ENCODE peak calls at places on chromosome 3, in seven cellular contexts. One of them, this sample, is unnamed.
A peak's percentile ranks its signal among the peaks of the same experiment; 100 is the strongest.

GRCh38 chr3:143442761-143443477 is 323.3 kb downstream of the CHST2 start:
- DNase-seq in RCC 7860: no peak
- DNase-seq in HEK293T: no peak
- DNase-seq in T-helper 17 cell: no peak
- DNase-seq in stimulated activated CD4-positive, alpha-beta T cell treated with anti-CD3 and anti-CD28 coated beads, Interleukin-4, amount 100 ng/mL, for 24 hours: no peak
- DNase-seq in memory B cell: no peak
- DNase-seq in heart left ventricle: no peak
- DNase-seq in this sample: no peak

GRCh38 chr3:16463119-16463518 is 50.4 kb downstream of the RFTN1 start:
- DNase-seq in RCC 7860: no peak
- DNase-seq in HEK293T: no peak
- DNase-seq in T-helper 17 cell: no peak
- DNase-seq in stimulated activated CD4-positive, alpha-beta T cell treated with anti-CD3 and anti-CD28 coated beads, Interleukin-4, amount 100 ng/mL, for 24 hours: no peak
- DNase-seq in memory B cell: no peak
- DNase-seq in heart left ventricle: no peak
- DNase-seq in this sample: no peak

GRCh38 chr3:194840661-194841514 is 155.2 kb downstream of the FAM43A start:
- DNase-seq in RCC 7860: peak; percentile 33
- DNase-seq in HEK293T: no peak
- DNase-seq in T-helper 17 cell: no peak
- DNase-seq in stimulated activated CD4-positive, alpha-beta T cell treated with anti-CD3 and anti-CD28 coated beads, Interleukin-4, amount 100 ng/mL, for 24 hours: no peak
- DNase-seq in memory B cell: no peak
- DNase-seq in heart left ventricle: peak; percentile 42
- DNase-seq in this sample: no peak

GRCh38 chr3:138862924-138863775 is 28.4 kb upstream of the PIK3CB start:
- DNase-seq in RCC 7860: peak; percentile 81
- DNase-seq in HEK293T: peak; percentile 29
- DNase-seq in T-helper 17 cell: no peak
- DNase-seq in stimulated activated CD4-positive, alpha-beta T cell treated with anti-CD3 and anti-CD28 coated beads, Interleukin-4, amount 100 ng/mL, for 24 hours: no peak
- DNase-seq in memory B cell: no peak
- DNase-seq in heart left ventricle: no peak
- DNase-seq in this sample: no peak

GRCh38 chr3:28575100-28575747 is 226.6 kb upstream of the AZI2 start:
- DNase-seq in RCC 7860: no peak
- DNase-seq in HEK293T: peak; percentile 26
- DNase-seq in T-helper 17 cell: no peak
- DNase-seq in stimulated activated CD4-positive, alpha-beta T cell treated with anti-CD3 and anti-CD28 coated beads, Interleukin-4, amount 100 ng/mL, for 24 hours: no peak
- DNase-seq in memory B cell: no peak
- DNase-seq in heart left ventricle: peak; percentile 11
- DNase-seq in this sample: peak; percentile 54

GRCh38 chr3:12423918-12424634 is 60.2 kb upstream of the TSEN2 start:
- DNase-seq in RCC 7860: peak; percentile 68
- DNase-seq in HEK293T: no peak
- DNase-seq in T-helper 17 cell: no peak
- DNase-seq in stimulated activated CD4-positive, alpha-beta T cell treated with anti-CD3 and anti-CD28 coated beads, Interleukin-4, amount 100 ng/mL, for 24 hours: peak; percentile 46
- DNase-seq in memory B cell: no peak
- DNase-seq in heart left ventricle: no peak
- DNase-seq in this sample: no peak

GRCh38 chr3:85554153-85554552 is 595.4 kb downstream of the CADM2 start:
- DNase-seq in RCC 7860: no peak
- DNase-seq in HEK293T: no peak
- DNase-seq in T-helper 17 cell: no peak
- DNase-seq in stimulated activated CD4-positive, alpha-beta T cell treated with anti-CD3 and anti-CD28 coated beads, Interleukin-4, amount 100 ng/mL, for 24 hours: no peak
- DNase-seq in memory B cell: no peak
- DNase-seq in heart left ventricle: no peak
- DNase-seq in this sample: no peak

GRCh38 chr3:56157693-56158092 is 310.6 kb downstream of the ERC2 start:
- DNase-seq in RCC 7860: peak; percentile 6
- DNase-seq in HEK293T: no peak
- DNase-seq in T-helper 17 cell: no peak
- DNase-seq in stimulated activated CD4-positive, alpha-beta T cell treated with anti-CD3 and anti-CD28 coated beads, Interleukin-4, amount 100 ng/mL, for 24 hours: no peak
- DNase-seq in memory B cell: no peak
- DNase-seq in heart left ventricle: peak; percentile 10
- DNase-seq in this sample: no peak

GRCh38 chr3:10450494-10451440 is 54.6 kb downstream of the ATP2B2 start:
- DNase-seq in RCC 7860: no peak
- DNase-seq in HEK293T: no peak
- DNase-seq in T-helper 17 cell: no peak
- DNase-seq in stimulated activated CD4-positive, alpha-beta T cell treated with anti-CD3 and anti-CD28 coated beads, Interleukin-4, amount 100 ng/mL, for 24 hours: no peak
- DNase-seq in memory B cell: no peak
- DNase-seq in heart left ventricle: no peak
- DNase-seq in this sample: peak; percentile 65

GRCh38 chr3:197490098-197490497 is 65.7 kb downstream of the BDH1 start:
- DNase-seq in RCC 7860: peak; percentile 27
- DNase-seq in HEK293T: no peak
- DNase-seq in T-helper 17 cell: no peak
- DNase-seq in stimulated activated CD4-positive, alpha-beta T cell treated with anti-CD3 and anti-CD28 coated beads, Interleukin-4, amount 100 ng/mL, for 24 hours: no peak
- DNase-seq in memory B cell: no peak
- DNase-seq in heart left ventricle: no peak
- DNase-seq in this sample: no peak

GRCh38 chr3:173893066-173893465 is 495.5 kb downstream of the NLGN1 start:
- DNase-seq in RCC 7860: peak; percentile 87
- DNase-seq in HEK293T: no peak
- DNase-seq in T-helper 17 cell: no peak
- DNase-seq in stimulated activated CD4-positive, alpha-beta T cell treated with anti-CD3 and anti-CD28 coated beads, Interleukin-4, amount 100 ng/mL, for 24 hours: no peak
- DNase-seq in memory B cell: no peak
- DNase-seq in heart left ventricle: no peak
- DNase-seq in this sample: no peak

GRCh38 chr3:179921500-179921899 is 115.2 kb downstream of the PEX5L start:
- DNase-seq in RCC 7860: no peak
- DNase-seq in HEK293T: no peak
- DNase-seq in T-helper 17 cell: no peak
- DNase-seq in stimulated activated CD4-positive, alpha-beta T cell treated with anti-CD3 and anti-CD28 coated beads, Interleukin-4, amount 100 ng/mL, for 24 hours: no peak
- DNase-seq in memory B cell: no peak
- DNase-seq in heart left ventricle: no peak
- DNase-seq in this sample: no peak

GRCh38 chr3:81968628-81969027 is 207.2 kb upstream of the GBE1 start:
- DNase-seq in RCC 7860: no peak
- DNase-seq in HEK293T: no peak
- DNase-seq in T-helper 17 cell: no peak
- DNase-seq in stimulated activated CD4-positive, alpha-beta T cell treated with anti-CD3 and anti-CD28 coated beads, Interleukin-4, amount 100 ng/mL, for 24 hours: no peak
- DNase-seq in memory B cell: no peak
- DNase-seq in heart left ventricle: no peak
- DNase-seq in this sample: no peak

GRCh38 chr3:149258298-149258697 is 36.7 kb upstream of the CP start:
- DNase-seq in RCC 7860: no peak
- DNase-seq in HEK293T: no peak
- DNase-seq in T-helper 17 cell: no peak
- DNase-seq in stimulated activated CD4-positive, alpha-beta T cell treated with anti-CD3 and anti-CD28 coated beads, Interleukin-4, amount 100 ng/mL, for 24 hours: no peak
- DNase-seq in memory B cell: no peak
- DNase-seq in heart left ventricle: peak; percentile 42
- DNase-seq in this sample: no peak

GRCh38 chr3:11954312-11954934 is 49.8 kb upstream of the SYN2 start:
- DNase-seq in RCC 7860: no peak
- DNase-seq in HEK293T: no peak
- DNase-seq in T-helper 17 cell: no peak
- DNase-seq in stimulated activated CD4-positive, alpha-beta T cell treated with anti-CD3 and anti-CD28 coated beads, Interleukin-4, amount 100 ng/mL, for 24 hours: no peak
- DNase-seq in memory B cell: no peak
- DNase-seq in heart left ventricle: no peak
- DNase-seq in this sample: no peak

GRCh38 chr3:108125550-108126071 is 34.8 kb upstream of the CD47 start:
- DNase-seq in RCC 7860: no peak
- DNase-seq in HEK293T: no peak
- DNase-seq in T-helper 17 cell: peak; percentile 47
- DNase-seq in stimulated activated CD4-positive, alpha-beta T cell treated with anti-CD3 and anti-CD28 coated beads, Interleukin-4, amount 100 ng/mL, for 24 hours: peak; percentile 57
- DNase-seq in memory B cell: peak; percentile 79
- DNase-seq in heart left ventricle: no peak
- DNase-seq in this sample: no peak

GRCh38 chr3:72580910-72581309 is 267.3 kb downstream of the SHQ1 start:
- DNase-seq in RCC 7860: no peak
- DNase-seq in HEK293T: no peak
- DNase-seq in T-helper 17 cell: no peak
- DNase-seq in stimulated activated CD4-positive, alpha-beta T cell treated with anti-CD3 and anti-CD28 coated beads, Interleukin-4, amount 100 ng/mL, for 24 hours: no peak
- DNase-seq in memory B cell: no peak
- DNase-seq in heart left ventricle: no peak
- DNase-seq in this sample: no peak

GRCh38 chr3:112640864-112641751 is at the start of gene CCDC80:
- DNase-seq in RCC 7860: peak; percentile 83
- DNase-seq in HEK293T: peak; percentile 59
- DNase-seq in T-helper 17 cell: no peak
- DNase-seq in stimulated activated CD4-positive, alpha-beta T cell treated with anti-CD3 and anti-CD28 coated beads, Interleukin-4, amount 100 ng/mL, for 24 hours: no peak
- DNase-seq in memory B cell: no peak
- DNase-seq in heart left ventricle: peak; percentile 25
- DNase-seq in this sample: no peak

GRCh38 chr3:174330303-174330702 is 528.8 kb upstream of the NAALADL2 start:
- DNase-seq in RCC 7860: peak; percentile 69
- DNase-seq in HEK293T: no peak
- DNase-seq in T-helper 17 cell: no peak
- DNase-seq in stimulated activated CD4-positive, alpha-beta T cell treated with anti-CD3 and anti-CD28 coated beads, Interleukin-4, amount 100 ng/mL, for 24 hours: no peak
- DNase-seq in memory B cell: no peak
- DNase-seq in heart left ventricle: no peak
- DNase-seq in this sample: no peak

GRCh38 chr3:170473358-170473757 is 54.7 kb downstream of the CLDN11 start:
- DNase-seq in RCC 7860: no peak
- DNase-seq in HEK293T: no peak
- DNase-seq in T-helper 17 cell: no peak
- DNase-seq in stimulated activated CD4-positive, alpha-beta T cell treated with anti-CD3 and anti-CD28 coated beads, Interleukin-4, amount 100 ng/mL, for 24 hours: no peak
- DNase-seq in memory B cell: no peak
- DNase-seq in heart left ventricle: no peak
- DNase-seq in this sample: no peak

GRCh38 chr3:51280171-51280570 is 104.9 kb upstream of the MANF start:
- DNase-seq in RCC 7860: no peak
- DNase-seq in HEK293T: no peak
- DNase-seq in T-helper 17 cell: no peak
- DNase-seq in stimulated activated CD4-positive, alpha-beta T cell treated with anti-CD3 and anti-CD28 coated beads, Interleukin-4, amount 100 ng/mL, for 24 hours: no peak
- DNase-seq in memory B cell: no peak
- DNase-seq in heart left ventricle: no peak
- DNase-seq in this sample: no peak

GRCh38 chr3:131381445-131382291 is at the start of gene NUDT16:
- DNase-seq in RCC 7860: peak; percentile 95
- DNase-seq in HEK293T: peak; percentile 97
- DNase-seq in T-helper 17 cell: peak; percentile 95
- DNase-seq in stimulated activated CD4-positive, alpha-beta T cell treated with anti-CD3 and anti-CD28 coated beads, Interleukin-4, amount 100 ng/mL, for 24 hours: peak; percentile 97
- DNase-seq in memory B cell: peak; percentile 94
- DNase-seq in heart left ventricle: peak; percentile 100
- DNase-seq in this sample: peak; percentile 100

GRCh38 chr3:43287514-43287913 is 1.2 kb downstream of the SNRK start:
- DNase-seq in RCC 7860: no peak
- DNase-seq in HEK293T: no peak
- DNase-seq in T-helper 17 cell: no peak
- DNase-seq in stimulated activated CD4-positive, alpha-beta T cell treated with anti-CD3 and anti-CD28 coated beads, Interleukin-4, amount 100 ng/mL, for 24 hours: no peak
- DNase-seq in memory B cell: no peak
- DNase-seq in heart left ventricle: no peak
- DNase-seq in this sample: no peak

GRCh38 chr3:129575987-129576364 is 30.5 kb downstream of the PLXND1 start:
- DNase-seq in RCC 7860: no peak
- DNase-seq in HEK293T: no peak
- DNase-seq in T-helper 17 cell: no peak
- DNase-seq in stimulated activated CD4-positive, alpha-beta T cell treated with anti-CD3 and anti-CD28 coated beads, Interleukin-4, amount 100 ng/mL, for 24 hours: no peak
- DNase-seq in memory B cell: no peak
- DNase-seq in heart left ventricle: no peak
- DNase-seq in this sample: no peak

GRCh38 chr3:10635446-10636076 is 130.2 kb upstream of the ATP2B2 start:
- DNase-seq in RCC 7860: no peak
- DNase-seq in HEK293T: no peak
- DNase-seq in T-helper 17 cell: no peak
- DNase-seq in stimulated activated CD4-positive, alpha-beta T cell treated with anti-CD3 and anti-CD28 coated beads, Interleukin-4, amount 100 ng/mL, for 24 hours: no peak
- DNase-seq in memory B cell: no peak
- DNase-seq in heart left ventricle: no peak
- DNase-seq in this sample: no peak

GRCh38 chr3:179421500-179421899 is 29.8 kb downstream of the GNB4 start:
- DNase-seq in RCC 7860: no peak
- DNase-seq in HEK293T: no peak
- DNase-seq in T-helper 17 cell: no peak
- DNase-seq in stimulated activated CD4-positive, alpha-beta T cell treated with anti-CD3 and anti-CD28 coated beads, Interleukin-4, amount 100 ng/mL, for 24 hours: no peak
- DNase-seq in memory B cell: no peak
- DNase-seq in heart left ventricle: peak; percentile 30
- DNase-seq in this sample: no peak

GRCh38 chr3:53161345-53161819 is 373 bp downstream of the PRKCD start:
- DNase-seq in RCC 7860: no peak
- DNase-seq in HEK293T: peak; percentile 43
- DNase-seq in T-helper 17 cell: no peak
- DNase-seq in stimulated activated CD4-positive, alpha-beta T cell treated with anti-CD3 and anti-CD28 coated beads, Interleukin-4, amount 100 ng/mL, for 24 hours: peak; percentile 5
- DNase-seq in memory B cell: peak; percentile 42
- DNase-seq in heart left ventricle: peak; percentile 25
- DNase-seq in this sample: peak; percentile 44

GRCh38 chr3:87145553-87145952 is 81.6 kb upstream of the CHMP2B start:
- DNase-seq in RCC 7860: no peak
- DNase-seq in HEK293T: no peak
- DNase-seq in T-helper 17 cell: no peak
- DNase-seq in stimulated activated CD4-positive, alpha-beta T cell treated with anti-CD3 and anti-CD28 coated beads, Interleukin-4, amount 100 ng/mL, for 24 hours: no peak
- DNase-seq in memory B cell: no peak
- DNase-seq in heart left ventricle: no peak
- DNase-seq in this sample: no peak

GRCh38 chr3:190486201-190486865 is 27.6 kb upstream of the IL1RAP start:
- DNase-seq in RCC 7860: no peak
- DNase-seq in HEK293T: no peak
- DNase-seq in T-helper 17 cell: no peak
- DNase-seq in stimulated activated CD4-positive, alpha-beta T cell treated with anti-CD3 and anti-CD28 coated beads, Interleukin-4, amount 100 ng/mL, for 24 hours: no peak
- DNase-seq in memory B cell: no peak
- DNase-seq in heart left ventricle: no peak
- DNase-seq in this sample: no peak

GRCh38 chr3:128071771-128072453 is 19.7 kb downstream of the SEC61A1 start:
- DNase-seq in RCC 7860: no peak
- DNase-seq in HEK293T: no peak
- DNase-seq in T-helper 17 cell: no peak
- DNase-seq in stimulated activated CD4-positive, alpha-beta T cell treated with anti-CD3 and anti-CD28 coated beads, Interleukin-4, amount 100 ng/mL, for 24 hours: no peak
- DNase-seq in memory B cell: no peak
- DNase-seq in heart left ventricle: no peak
- DNase-seq in this sample: no peak

GRCh38 chr3:111714305-111714704 is 119.2 kb upstream of the ZBED2 start:
- DNase-seq in RCC 7860: peak; percentile 37
- DNase-seq in HEK293T: no peak
- DNase-seq in T-helper 17 cell: no peak
- DNase-seq in stimulated activated CD4-positive, alpha-beta T cell treated with anti-CD3 and anti-CD28 coated beads, Interleukin-4, amount 100 ng/mL, for 24 hours: no peak
- DNase-seq in memory B cell: no peak
- DNase-seq in heart left ventricle: no peak
- DNase-seq in this sample: no peak

GRCh38 chr3:33211444-33211843 is 7.2 kb downstream of the SUSD5 start:
- DNase-seq in RCC 7860: peak; percentile 64
- DNase-seq in HEK293T: no peak
- DNase-seq in T-helper 17 cell: no peak
- DNase-seq in stimulated activated CD4-positive, alpha-beta T cell treated with anti-CD3 and anti-CD28 coated beads, Interleukin-4, amount 100 ng/mL, for 24 hours: no peak
- DNase-seq in memory B cell: no peak
- DNase-seq in heart left ventricle: no peak
- DNase-seq in this sample: no peak

GRCh38 chr3:129470861-129471260 is 30.8 kb downstream of the IFT122 start:
- DNase-seq in RCC 7860: no peak
- DNase-seq in HEK293T: no peak
- DNase-seq in T-helper 17 cell: no peak
- DNase-seq in stimulated activated CD4-positive, alpha-beta T cell treated with anti-CD3 and anti-CD28 coated beads, Interleukin-4, amount 100 ng/mL, for 24 hours: no peak
- DNase-seq in memory B cell: no peak
- DNase-seq in heart left ventricle: no peak
- DNase-seq in this sample: no peak

GRCh38 chr3:35383719-35384555 is 255.4 kb upstream of the ARPP21 start:
- DNase-seq in RCC 7860: peak; percentile 32
- DNase-seq in HEK293T: no peak
- DNase-seq in T-helper 17 cell: no peak
- DNase-seq in stimulated activated CD4-positive, alpha-beta T cell treated with anti-CD3 and anti-CD28 coated beads, Interleukin-4, amount 100 ng/mL, for 24 hours: no peak
- DNase-seq in memory B cell: no peak
- DNase-seq in heart left ventricle: no peak
- DNase-seq in this sample: no peak

GRCh38 chr3:128402998-128403397 is 63.7 kb downstream of the DNAJB8 start:
- DNase-seq in RCC 7860: no peak
- DNase-seq in HEK293T: no peak
- DNase-seq in T-helper 17 cell: no peak
- DNase-seq in stimulated activated CD4-positive, alpha-beta T cell treated with anti-CD3 and anti-CD28 coated beads, Interleukin-4, amount 100 ng/mL, for 24 hours: no peak
- DNase-seq in memory B cell: no peak
- DNase-seq in heart left ventricle: no peak
- DNase-seq in this sample: no peak

GRCh38 chr3:98731138-98731537 is 32.0 kb upstream of the ST3GAL6 start:
- DNase-seq in RCC 7860: no peak
- DNase-seq in HEK293T: no peak
- DNase-seq in T-helper 17 cell: no peak
- DNase-seq in stimulated activated CD4-positive, alpha-beta T cell treated with anti-CD3 and anti-CD28 coated beads, Interleukin-4, amount 100 ng/mL, for 24 hours: no peak
- DNase-seq in memory B cell: no peak
- DNase-seq in heart left ventricle: no peak
- DNase-seq in this sample: no peak

GRCh38 chr3:97291901-97292300 is 472.7 kb upstream of the ARL6 start:
- DNase-seq in RCC 7860: no peak
- DNase-seq in HEK293T: no peak
- DNase-seq in T-helper 17 cell: no peak
- DNase-seq in stimulated activated CD4-positive, alpha-beta T cell treated with anti-CD3 and anti-CD28 coated beads, Interleukin-4, amount 100 ng/mL, for 24 hours: no peak
- DNase-seq in memory B cell: no peak
- DNase-seq in heart left ventricle: no peak
- DNase-seq in this sample: no peak

GRCh38 chr3:9949115-9949514 is 3.1 kb downstream of the PRRT3 start:
- DNase-seq in RCC 7860: no peak
- DNase-seq in HEK293T: no peak
- DNase-seq in T-helper 17 cell: no peak
- DNase-seq in stimulated activated CD4-positive, alpha-beta T cell treated with anti-CD3 and anti-CD28 coated beads, Interleukin-4, amount 100 ng/mL, for 24 hours: no peak
- DNase-seq in memory B cell: no peak
- DNase-seq in heart left ventricle: no peak
- DNase-seq in this sample: no peak